ENCODE peak calls at places on chromosomes 4 and X, in ten cellular contexts. One of them, this sample, is unnamed.

GRCh38 chr4:88177981-88178632 is 19.7 kb upstream of the ABCG2 start:
- DNase-seq in brain microvascular endothelial cell: peak
- DNase-seq in cardiac muscle cell: peak
- DNase-seq in transverse colon: peak
- DNase-seq in MM.1S: peak
- DNase-seq in GM12878: no peak
- DNase-seq in prostate gland: no peak
- DNase-seq in breast epithelium: no peak
- DNase-seq in DND-41: no peak
- DNase-seq in heart right ventricle: no peak
- DNase-seq in this sample: peak

GRCh38 chrX:9489234-9489633 is 24.4 kb downstream of the TBL1X start:
- DNase-seq in prostate gland: no peak
- DNase-seq in brain microvascular endothelial cell: no peak
- DNase-seq in MM.1S: no peak
- DNase-seq in DND-41: no peak
- DNase-seq in cardiac muscle cell: no peak
- DNase-seq in heart right ventricle: no peak
- DNase-seq in transverse colon: no peak
- DNase-seq in GM12878: no peak
- DNase-seq in breast epithelium: no peak
- DNase-seq in this sample: no peak

GRCh38 chrX:136656596-136656995 is 8.6 kb downstream of the CD40LG start:
- DNase-seq in breast epithelium: no peak
- DNase-seq in cardiac muscle cell: no peak
- DNase-seq in DND-41: no peak
- DNase-seq in GM12878: no peak
- DNase-seq in heart right ventricle: no peak
- DNase-seq in brain microvascular endothelial cell: no peak
- DNase-seq in MM.1S: no peak
- DNase-seq in prostate gland: no peak
- DNase-seq in transverse colon: no peak
- DNase-seq in this sample: no peak

GRCh38 chr4:59500103-59500502 is 1700.0 kb upstream of the ADGRL3 start:
- DNase-seq in cardiac muscle cell: no peak
- DNase-seq in brain microvascular endothelial cell: no peak
- DNase-seq in heart right ventricle: no peak
- DNase-seq in GM12878: no peak
- DNase-seq in DND-41: no peak
- DNase-seq in breast epithelium: no peak
- DNase-seq in MM.1S: no peak
- DNase-seq in prostate gland: no peak
- DNase-seq in transverse colon: no peak
- DNase-seq in this sample: no peak

GRCh38 chrX:119735467-119735866 is 22.9 kb upstream of the SOWAHD start:
- DNase-seq in DND-41: no peak
- DNase-seq in brain microvascular endothelial cell: no peak
- DNase-seq in heart right ventricle: no peak
- DNase-seq in prostate gland: no peak
- DNase-seq in breast epithelium: no peak
- DNase-seq in MM.1S: no peak
- DNase-seq in transverse colon: no peak
- DNase-seq in GM12878: no peak
- DNase-seq in cardiac muscle cell: no peak
- DNase-seq in this sample: no peak

GRCh38 chrX:22220941-22221340 is 51.8 kb upstream of the CBLL2 start:
- DNase-seq in GM12878: no peak
- DNase-seq in prostate gland: no peak
- DNase-seq in breast epithelium: no peak
- DNase-seq in transverse colon: no peak
- DNase-seq in heart right ventricle: no peak
- DNase-seq in cardiac muscle cell: no peak
- DNase-seq in brain microvascular endothelial cell: peak
- DNase-seq in DND-41: no peak
- DNase-seq in MM.1S: no peak
- DNase-seq in this sample: peak

GRCh38 chrX:83630662-83631061 is 122.6 kb downstream of the POU3F4 start:
- DNase-seq in MM.1S: no peak
- DNase-seq in breast epithelium: no peak
- DNase-seq in GM12878: no peak
- DNase-seq in prostate gland: no peak
- DNase-seq in heart right ventricle: no peak
- DNase-seq in DND-41: no peak
- DNase-seq in transverse colon: no peak
- DNase-seq in brain microvascular endothelial cell: no peak
- DNase-seq in cardiac muscle cell: no peak
- DNase-seq in this sample: no peak

GRCh38 chr4:86274642-86275041 is 85.2 kb downstream of the MAPK10 start:
- DNase-seq in MM.1S: no peak
- DNase-seq in heart right ventricle: no peak
- DNase-seq in brain microvascular endothelial cell: no peak
- DNase-seq in prostate gland: no peak
- DNase-seq in DND-41: no peak
- DNase-seq in GM12878: no peak
- DNase-seq in cardiac muscle cell: no peak
- DNase-seq in breast epithelium: no peak
- DNase-seq in transverse colon: no peak
- DNase-seq in this sample: no peak

GRCh38 chr4:48333587-48333986 is 7.7 kb upstream of the SLAIN2 start:
- DNase-seq in heart right ventricle: no peak
- DNase-seq in prostate gland: no peak
- DNase-seq in transverse colon: no peak
- DNase-seq in cardiac muscle cell: no peak
- DNase-seq in breast epithelium: no peak
- DNase-seq in MM.1S: no peak
- DNase-seq in brain microvascular endothelial cell: no peak
- DNase-seq in GM12878: no peak
- DNase-seq in DND-41: no peak
- DNase-seq in this sample: peak

GRCh38 chr4:48332661-48333060 is 8.7 kb upstream of the SLAIN2 start:
- DNase-seq in prostate gland: no peak
- DNase-seq in cardiac muscle cell: no peak
- DNase-seq in GM12878: no peak
- DNase-seq in DND-41: no peak
- DNase-seq in MM.1S: no peak
- DNase-seq in brain microvascular endothelial cell: no peak
- DNase-seq in transverse colon: no peak
- DNase-seq in heart right ventricle: no peak
- DNase-seq in breast epithelium: no peak
- DNase-seq in this sample: no peak

GRCh38 chr4:48331577-48332340 is 9.6 kb upstream of the SLAIN2 start:
- DNase-seq in heart right ventricle: no peak
- DNase-seq in prostate gland: no peak
- DNase-seq in DND-41: no peak
- DNase-seq in GM12878: no peak
- DNase-seq in breast epithelium: no peak
- DNase-seq in cardiac muscle cell: no peak
- DNase-seq in MM.1S: no peak
- DNase-seq in brain microvascular endothelial cell: peak
- DNase-seq in transverse colon: no peak
- DNase-seq in this sample: peak

GRCh38 chr4:48329193-48329592 is 12.1 kb upstream of the SLAIN2 start:
- DNase-seq in GM12878: no peak
- DNase-seq in prostate gland: peak
- DNase-seq in transverse colon: no peak
- DNase-seq in cardiac muscle cell: no peak
- DNase-seq in DND-41: no peak
- DNase-seq in MM.1S: no peak
- DNase-seq in brain microvascular endothelial cell: no peak
- DNase-seq in heart right ventricle: no peak
- DNase-seq in breast epithelium: no peak
- DNase-seq in this sample: no peak

GRCh38 chr4:48329976-48330375 is 11.4 kb upstream of the SLAIN2 start:
- DNase-seq in prostate gland: no peak
- DNase-seq in brain microvascular endothelial cell: peak
- DNase-seq in cardiac muscle cell: no peak
- DNase-seq in heart right ventricle: no peak
- DNase-seq in MM.1S: no peak
- DNase-seq in transverse colon: no peak
- DNase-seq in GM12878: no peak
- DNase-seq in breast epithelium: no peak
- DNase-seq in DND-41: no peak
- DNase-seq in this sample: peak
- H3K27ac ChIP-seq in prostate gland: peak
- H3K27ac ChIP-seq in brain microvascular endothelial cell: peak
- H3K27ac ChIP-seq in cardiac muscle cell: no peak
- H3K27ac ChIP-seq in heart right ventricle: no peak
- H3K27ac ChIP-seq in MM.1S: no peak
- H3K27ac ChIP-seq in transverse colon: peak
- H3K27ac ChIP-seq in GM12878: no peak
- H3K27ac ChIP-seq in breast epithelium: no peak
- H3K27ac ChIP-seq in DND-41: no peak
- H3K27ac ChIP-seq in this sample: no peak

GRCh38 chrX:11461181-11462001 is 168.2 kb downstream of the AMELX start:
- DNase-seq in DND-41: no peak
- DNase-seq in GM12878: no peak
- DNase-seq in brain microvascular endothelial cell: peak
- DNase-seq in breast epithelium: no peak
- DNase-seq in cardiac muscle cell: no peak
- DNase-seq in heart right ventricle: no peak
- DNase-seq in prostate gland: no peak
- DNase-seq in transverse colon: no peak
- DNase-seq in MM.1S: no peak
- DNase-seq in this sample: no peak

GRCh38 chrX:11462136-11462535 is 168.9 kb downstream of the AMELX start:
- DNase-seq in prostate gland: no peak
- DNase-seq in heart right ventricle: no peak
- DNase-seq in MM.1S: no peak
- DNase-seq in GM12878: no peak
- DNase-seq in cardiac muscle cell: no peak
- DNase-seq in transverse colon: no peak
- DNase-seq in breast epithelium: no peak
- DNase-seq in DND-41: no peak
- DNase-seq in brain microvascular endothelial cell: peak
- DNase-seq in this sample: no peak

GRCh38 chrX:11462648-11463047 is 169.4 kb downstream of the AMELX start:
- DNase-seq in brain microvascular endothelial cell: no peak
- DNase-seq in cardiac muscle cell: peak
- DNase-seq in transverse colon: no peak
- DNase-seq in heart right ventricle: no peak
- DNase-seq in prostate gland: no peak
- DNase-seq in GM12878: no peak
- DNase-seq in DND-41: no peak
- DNase-seq in MM.1S: no peak
- DNase-seq in breast epithelium: no peak
- DNase-seq in this sample: no peak

GRCh38 chrX:11458175-11458574 is 165.0 kb downstream of the AMELX start:
- DNase-seq in DND-41: no peak
- DNase-seq in prostate gland: peak
- DNase-seq in heart right ventricle: peak
- DNase-seq in breast epithelium: no peak
- DNase-seq in brain microvascular endothelial cell: no peak
- DNase-seq in GM12878: no peak
- DNase-seq in MM.1S: no peak
- DNase-seq in cardiac muscle cell: no peak
- DNase-seq in transverse colon: no peak
- DNase-seq in this sample: no peak

GRCh38 chrX:11460347-11460746 is 167.1 kb downstream of the AMELX start:
- DNase-seq in brain microvascular endothelial cell: no peak
- DNase-seq in prostate gland: no peak
- DNase-seq in heart right ventricle: no peak
- DNase-seq in breast epithelium: no peak
- DNase-seq in GM12878: no peak
- DNase-seq in transverse colon: no peak
- DNase-seq in DND-41: no peak
- DNase-seq in MM.1S: no peak
- DNase-seq in cardiac muscle cell: no peak
- DNase-seq in this sample: no peak
- TF ChIP-seq CTCF in brain microvascular endothelial cell: peak
- TF ChIP-seq CTCF in prostate gland: no peak
- TF ChIP-seq CTCF in heart right ventricle: no peak
- TF ChIP-seq CTCF in breast epithelium: no peak
- TF ChIP-seq CTCF in GM12878: no peak
- TF ChIP-seq CTCF in transverse colon: no peak
- TF ChIP-seq CTCF in DND-41: no peak
- TF ChIP-seq CTCF in MM.1S: no peak
- TF ChIP-seq CTCF in cardiac muscle cell: peak
- TF ChIP-seq CTCF in this sample: no peak

GRCh38 chrX:148538582-148538981 is 38.2 kb downstream of the AFF2 start:
- DNase-seq in MM.1S: no peak
- DNase-seq in DND-41: no peak
- DNase-seq in cardiac muscle cell: no peak
- DNase-seq in GM12878: no peak
- DNase-seq in transverse colon: no peak
- DNase-seq in prostate gland: no peak
- DNase-seq in breast epithelium: no peak
- DNase-seq in brain microvascular endothelial cell: no peak
- DNase-seq in heart right ventricle: no peak
- DNase-seq in this sample: no peak

GRCh38 chrX:148537556-148538182 is 37.3 kb downstream of the AFF2 start:
- DNase-seq in breast epithelium: no peak
- DNase-seq in brain microvascular endothelial cell: no peak
- DNase-seq in GM12878: no peak
- DNase-seq in heart right ventricle: no peak
- DNase-seq in prostate gland: no peak
- DNase-seq in DND-41: no peak
- DNase-seq in MM.1S: no peak
- DNase-seq in cardiac muscle cell: no peak
- DNase-seq in transverse colon: no peak
- DNase-seq in this sample: no peak

GRCh38 chrX:148542481-148543255 is 42.3 kb downstream of the AFF2 start:
- DNase-seq in DND-41: peak
- DNase-seq in brain microvascular endothelial cell: no peak
- DNase-seq in cardiac muscle cell: no peak
- DNase-seq in breast epithelium: no peak
- DNase-seq in MM.1S: no peak
- DNase-seq in heart right ventricle: no peak
- DNase-seq in prostate gland: no peak
- DNase-seq in transverse colon: no peak
- DNase-seq in GM12878: no peak
- DNase-seq in this sample: no peak

GRCh38 chrX:148540114-148540513 is 39.7 kb downstream of the AFF2 start:
- DNase-seq in GM12878: no peak
- DNase-seq in heart right ventricle: no peak
- DNase-seq in MM.1S: no peak
- DNase-seq in cardiac muscle cell: no peak
- DNase-seq in brain microvascular endothelial cell: no peak
- DNase-seq in breast epithelium: no peak
- DNase-seq in transverse colon: no peak
- DNase-seq in DND-41: no peak
- DNase-seq in prostate gland: no peak
- DNase-seq in this sample: no peak

DNA sequence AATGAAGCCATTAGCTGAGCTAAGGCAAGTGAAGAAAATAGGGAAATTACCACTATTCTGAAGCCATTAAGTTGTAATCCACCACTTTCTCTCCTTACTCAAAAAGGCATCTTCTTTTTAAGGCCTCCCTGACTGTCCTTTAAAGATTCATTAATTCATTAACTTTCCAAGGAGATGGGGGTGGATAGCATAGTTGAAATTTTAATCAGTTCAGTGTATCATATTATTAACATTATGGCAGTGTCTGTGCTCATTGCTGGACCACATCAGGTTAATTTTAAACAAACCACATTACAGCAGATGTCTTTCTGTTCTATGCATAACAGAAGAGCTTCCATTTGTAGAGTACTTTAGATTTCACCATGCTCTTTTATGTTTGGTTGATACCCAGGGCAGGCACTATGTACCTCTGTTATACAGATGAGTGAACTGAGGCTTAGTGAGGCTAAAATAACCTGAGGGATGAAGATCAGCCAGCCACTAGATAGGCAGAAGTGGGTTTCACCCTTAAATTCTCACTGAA is 41.1 kb downstream of the AFF2 start:
- DNase-seq in cardiac muscle cell: no peak
- DNase-seq in prostate gland: no peak
- DNase-seq in breast epithelium: no peak
- DNase-seq in GM12878: no peak
- DNase-seq in MM.1S: no peak
- DNase-seq in transverse colon: no peak
- DNase-seq in brain microvascular endothelial cell: no peak
- DNase-seq in heart right ventricle: no peak
- DNase-seq in DND-41: no peak
- DNase-seq in this sample: no peak
- H3K27ac ChIP-seq in cardiac muscle cell: no peak
- H3K27ac ChIP-seq in prostate gland: no peak
- H3K27ac ChIP-seq in breast epithelium: no peak
- H3K27ac ChIP-seq in GM12878: no peak
- H3K27ac ChIP-seq in MM.1S: no peak
- H3K27ac ChIP-seq in transverse colon: no peak
- H3K27ac ChIP-seq in brain microvascular endothelial cell: no peak
- H3K27ac ChIP-seq in heart right ventricle: no peak
- H3K27ac ChIP-seq in DND-41: no peak
- H3K27ac ChIP-seq in this sample: no peak

GRCh38 chr4:41934813-41935651 is at the start of gene TMEM33:
- DNase-seq in cardiac muscle cell: peak
- DNase-seq in breast epithelium: peak
- DNase-seq in heart right ventricle: peak
- DNase-seq in transverse colon: peak
- DNase-seq in prostate gland: peak
- DNase-seq in GM12878: peak
- DNase-seq in brain microvascular endothelial cell: peak
- DNase-seq in MM.1S: peak
- DNase-seq in DND-41: peak
- DNase-seq in this sample: peak
- TF ChIP-seq CTCF in cardiac muscle cell: peak
- TF ChIP-seq CTCF in breast epithelium: no peak
- TF ChIP-seq CTCF in heart right ventricle: no peak
- TF ChIP-seq CTCF in transverse colon: no peak
- TF ChIP-seq CTCF in prostate gland: peak
- TF ChIP-seq CTCF in GM12878: no peak
- TF ChIP-seq CTCF in brain microvascular endothelial cell: peak
- TF ChIP-seq CTCF in MM.1S: no peak
- TF ChIP-seq CTCF in DND-41: no peak
- TF ChIP-seq CTCF in this sample: no peak